ENCODE peak calls at places on chromosome 11, in eight cellular contexts. K is Panc1, J is GM12878, Q is HCT116, S is HepG2, E is upper lobe of left lung, X is GM23338, P is K562. M is an unnamed sample.

GRCh38 chr11:130580372-130580771 is 131.9 kb downstream of the ADAMTS15 start:
- ATAC-seq in E (peak; percentile 81), S (no peak), X (peak; percentile 66), K (peak; percentile 59), P (no peak), Q (peak; percentile 84), J (no peak), M (peak; percentile 50)

GRCh38 chr11:88131764-88132470 is 43.3 kb downstream of the RAB38 start:
- ATAC-seq in E (no peak), S (no peak), J (peak; percentile 90), X (no peak), P (no peak), K (no peak), Q (no peak), M (no peak)

GRCh38 chr11:10898763-10899541 is 41.1 kb upstream of the ZBED5 start:
- ATAC-seq in K (peak; percentile 56), S (no peak), Q (no peak), P (peak; percentile 71), J (peak; percentile 46), E (peak; percentile 60), X (no peak), M (peak; percentile 3)

GRCh38 chr11:72225411-72225951 is 914 bp downstream of the INPPL1 start:
- ATAC-seq in E (no peak), P (no peak), S (peak; percentile 9), K (no peak), J (peak; percentile 8), X (no peak), Q (no peak), M (no peak)

GRCh38 chr11:2655834-2656622 is 43.8 kb downstream of the KCNQ1OT1 start:
- ATAC-seq in X (no peak), J (no peak), S (peak; percentile 10), K (peak; percentile 55), Q (peak; percentile 27), E (no peak), P (no peak), M (no peak)

GRCh38 chr11:73233704-73234402 is 15.8 kb downstream of the P2RY2 start:
- ATAC-seq in S (no peak), P (no peak), Q (no peak), E (no peak), X (no peak), J (no peak), K (no peak), M (no peak)

GRCh38 chr11:118078972-118079411 is 2.1 kb downstream of the TMPRSS4 start:
- ATAC-seq in S (no peak), Q (no peak), J (no peak), P (no peak), K (peak; percentile 49), X (no peak), E (no peak), M (no peak)

GRCh38 chr11:121145826-121146225 is 44.8 kb downstream of the TECTA start:
- ATAC-seq in X (no peak), P (no peak), J (no peak), K (no peak), Q (no peak), E (no peak), S (no peak), M (no peak)

GRCh38 chr11:30155428-30155827 is 75.4 kb upstream of the FSHB start:
- ATAC-seq in X (no peak), P (no peak), S (no peak), K (no peak), Q (no peak), J (no peak), E (peak; percentile 45), M (peak; percentile 66)

GRCh38 chr11:37449146-37449545 is 851.1 kb upstream of the RAG2 start:
- ATAC-seq in Q (no peak), X (peak; percentile 39), S (no peak), K (no peak), P (no peak), J (peak; percentile 74), E (peak; percentile 76), M (peak; percentile 60)

GRCh38 chr11:61153593-61154090 is 7.6 kb downstream of the VPS37C start:
- ATAC-seq in J (no peak), S (no peak), Q (peak; percentile 71), P (no peak), K (peak; percentile 65), E (peak; percentile 33), X (peak; percentile 41), M (peak; percentile 18)

GRCh38 chr11:104254347-104254746 is 90.4 kb upstream of the PDGFD start:
- ATAC-seq in X (peak; percentile 100), E (no peak), K (no peak), S (peak; percentile 76), P (no peak), J (peak; percentile 94), Q (peak; percentile 100), M (no peak)

GRCh38 chr11:86511086-86511551 is 136.4 kb downstream of the CCDC81 start:
- ATAC-seq in X (no peak), S (no peak), K (no peak), E (peak; percentile 63), Q (no peak), J (peak; percentile 84), P (peak; percentile 64), M (no peak)

GRCh38 chr11:34339149-34340064 is 18.4 kb downstream of the ABTB2 start:
- ATAC-seq in Q (no peak), S (peak; percentile 99), K (no peak), P (no peak), E (peak; percentile 64), J (peak; percentile 94), X (no peak), M (no peak)

GRCh38 chr11:22082178-22082577 is 110.7 kb upstream of the ANO5 start:
- ATAC-seq in Q (no peak), X (no peak), J (no peak), S (no peak), E (no peak), P (no peak), K (no peak), M (no peak)

GRCh38 chr11:65493367-65494176 is 5.3 kb upstream of the MALAT1 start:
- ATAC-seq in J (peak; percentile 0), P (peak; percentile 4), E (peak; percentile 20), S (no peak), X (no peak), Q (peak; percentile 37), K (no peak), M (peak; percentile 27)
- TF ChIP-seq POLR2AphosphoS5 in J (peak; percentile 71), P (peak; percentile 28), E (peak; percentile 91), S (no peak), X (no peak), Q (peak; percentile 86), K (peak; percentile 37), M (peak; percentile 98)

DNA sequence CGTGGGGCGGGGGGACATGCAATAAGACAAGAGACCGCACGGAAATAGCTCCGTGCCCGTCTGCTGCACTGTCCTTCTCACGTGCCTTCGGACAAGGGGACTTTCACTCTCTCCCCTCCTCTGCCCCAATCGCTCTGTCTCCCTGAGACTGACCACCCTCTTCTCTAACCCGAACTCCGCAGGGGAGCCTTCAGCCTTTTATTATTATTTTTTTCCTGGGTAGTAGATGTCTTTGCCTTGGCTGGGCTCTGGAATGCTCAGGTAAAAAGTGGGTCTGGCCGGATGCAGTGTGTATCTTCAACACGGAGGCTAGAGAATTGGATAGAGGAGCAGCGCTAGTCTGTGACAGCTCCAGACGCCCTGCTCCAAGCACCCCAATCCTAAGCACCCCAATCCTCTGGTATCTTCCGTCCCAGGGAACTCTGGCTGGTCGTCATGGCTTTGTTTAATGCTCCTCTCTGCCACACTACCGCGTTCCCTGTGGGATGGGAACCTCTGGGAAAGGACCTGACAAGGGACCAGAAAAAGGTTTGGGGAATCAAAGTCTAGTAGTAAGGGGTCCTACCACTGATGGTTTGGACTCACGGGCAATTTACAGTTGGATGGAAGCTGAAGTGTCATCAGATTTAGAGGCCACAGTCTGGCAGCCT is 25.1 kb upstream of the ROBO3 start:
- ATAC-seq in Q (no peak), X (peak; percentile 11), P (no peak), J (no peak), S (peak; percentile 13), E (no peak), K (no peak), M (no peak)
- TF ChIP-seq POLR2AphosphoS5 in Q (no peak), X (no peak), P (no peak), J (no peak), S (no peak), E (no peak), K (no peak), M (no peak)

GRCh38 chr11:131943296-131943695 is 572.9 kb downstream of the NTM start:
- ATAC-seq in J (no peak), S (no peak), P (no peak), X (no peak), E (no peak), Q (no peak), K (no peak), M (no peak)

GRCh38 chr11:131942878-131943277 is 572.5 kb downstream of the NTM start:
- ATAC-seq in E (no peak), X (no peak), K (no peak), S (no peak), P (no peak), Q (no peak), J (no peak), M (no peak)

GRCh38 chr11:131945695-131946094 is 575.3 kb downstream of the NTM start:
- ATAC-seq in X (no peak), P (no peak), K (no peak), S (no peak), Q (no peak), J (no peak), E (no peak), M (no peak)

GRCh38 chr11:131944709-131945108 is 574.3 kb downstream of the NTM start:
- ATAC-seq in J (no peak), Q (no peak), X (no peak), E (peak; percentile 79), P (no peak), S (no peak), K (no peak), M (peak; percentile 60)
- TF ChIP-seq POLR2AphosphoS5 in J (no peak), Q (no peak), X (no peak), E (no peak), P (no peak), S (no peak), K (no peak), M (no peak)

DNA sequence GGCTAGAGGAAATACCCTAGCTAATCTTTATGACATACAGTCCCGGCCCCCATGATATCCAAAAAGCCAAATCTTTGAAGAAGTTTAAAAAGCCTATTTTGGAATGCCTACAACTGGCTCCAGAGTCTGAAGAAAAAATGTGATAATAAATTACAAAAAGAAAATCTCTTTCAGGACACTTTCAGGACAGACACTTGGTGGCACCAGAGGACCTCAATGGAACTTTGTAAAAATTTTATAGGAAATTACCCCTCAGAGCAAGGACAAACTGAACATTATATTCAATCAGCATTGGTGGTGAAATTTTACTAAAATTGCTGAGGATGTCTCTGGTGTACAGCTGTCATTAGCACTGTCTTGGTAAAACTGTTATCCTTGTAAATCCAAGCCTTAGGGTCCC is 81.0 kb downstream of the CCDC73 start:
- ATAC-seq in S (no peak), Q (peak; percentile 66), P (peak; percentile 41), X (no peak), E (no peak), K (peak; percentile 60), J (no peak), M (no peak)
- TF ChIP-seq POLR2AphosphoS5 in S (no peak), Q (no peak), P (no peak), X (no peak), E (no peak), K (no peak), J (no peak), M (no peak)

GRCh38 chr11:114081641-114082414 is 22.3 kb downstream of the ZBTB16 start:
- ATAC-seq in E (peak; percentile 63), K (no peak), Q (no peak), J (no peak), P (no peak), X (no peak), S (peak; percentile 61), M (no peak)
- TF ChIP-seq POLR2AphosphoS5 in E (no peak), K (no peak), Q (no peak), J (no peak), P (no peak), X (no peak), S (no peak), M (peak; percentile 68)

GRCh38 chr11:128330203-128330602 is 257.2 kb downstream of the ETS1 start:
- ATAC-seq in K (no peak), Q (no peak), J (no peak), E (no peak), S (no peak), X (no peak), P (no peak), M (no peak)
- TF ChIP-seq POLR2AphosphoS5 in K (no peak), Q (no peak), J (no peak), E (peak; percentile 41), S (no peak), X (no peak), P (no peak), M (no peak)

M was measured in gastroesophageal sphincter.